ENCODE peak calls at places on chromosomes 2 and 18, in nine cellular contexts. One of them, this sample, is unnamed.
A peak's percentile ranks its signal among the peaks of the same experiment; 100 is the strongest.

GRCh38 chr2:172672999-172673726 is 62.5 kb upstream of the RAPGEF4 start:
- DNase-seq in A549: no peak
- DNase-seq in spleen: no peak
- DNase-seq in heart left ventricle: no peak
- DNase-seq in ovary: no peak
- DNase-seq in adrenal gland: no peak
- DNase-seq in Peyer's patch: peak; percentile 71
- DNase-seq in body of pancreas: no peak
- DNase-seq in stomach: peak; percentile 29
- DNase-seq in this sample: no peak

GRCh38 chr2:217790681-217791392 is 212.0 kb downstream of the TNS1 start:
- DNase-seq in stomach: peak; percentile 20
- DNase-seq in Peyer's patch: no peak
- DNase-seq in heart left ventricle: no peak
- DNase-seq in spleen: peak; percentile 62
- DNase-seq in ovary: peak; percentile 16
- DNase-seq in adrenal gland: no peak
- DNase-seq in body of pancreas: no peak
- DNase-seq in A549: no peak
- DNase-seq in this sample: no peak

GRCh38 chr2:118371500-118371899 is 283.2 kb downstream of the INSIG2 start:
- DNase-seq in adrenal gland: no peak
- DNase-seq in body of pancreas: peak; percentile 27
- DNase-seq in heart left ventricle: no peak
- DNase-seq in stomach: no peak
- DNase-seq in Peyer's patch: no peak
- DNase-seq in spleen: no peak
- DNase-seq in A549: peak; percentile 10
- DNase-seq in ovary: no peak
- DNase-seq in this sample: no peak

GRCh38 chr2:175726213-175726612 is 275.9 kb downstream of the LNPK start:
- DNase-seq in Peyer's patch: no peak
- DNase-seq in body of pancreas: no peak
- DNase-seq in heart left ventricle: no peak
- DNase-seq in A549: no peak
- DNase-seq in spleen: no peak
- DNase-seq in stomach: no peak
- DNase-seq in adrenal gland: no peak
- DNase-seq in ovary: no peak
- DNase-seq in this sample: peak; percentile 7

GRCh38 chr2:221517362-221518121 is 54.6 kb downstream of the EPHA4 start:
- DNase-seq in Peyer's patch: no peak
- DNase-seq in heart left ventricle: peak; percentile 35
- DNase-seq in body of pancreas: no peak
- DNase-seq in stomach: peak; percentile 48
- DNase-seq in spleen: peak; percentile 90
- DNase-seq in adrenal gland: no peak
- DNase-seq in A549: no peak
- DNase-seq in ovary: no peak
- DNase-seq in this sample: peak; percentile 20

GRCh38 chr18:43073771-43074170 is 41.7 kb downstream of the RIT2 start:
- DNase-seq in stomach: no peak
- DNase-seq in A549: no peak
- DNase-seq in spleen: no peak
- DNase-seq in adrenal gland: no peak
- DNase-seq in Peyer's patch: no peak
- DNase-seq in body of pancreas: no peak
- DNase-seq in heart left ventricle: no peak
- DNase-seq in ovary: no peak
- DNase-seq in this sample: no peak

GRCh38 chr2:179218848-179219594 is 45.6 kb downstream of the SESTD1 start:
- DNase-seq in body of pancreas: peak; percentile 78
- DNase-seq in stomach: peak; percentile 75
- DNase-seq in heart left ventricle: peak; percentile 68
- DNase-seq in spleen: no peak
- DNase-seq in adrenal gland: peak; percentile 71
- DNase-seq in A549: peak; percentile 33
- DNase-seq in ovary: peak; percentile 55
- DNase-seq in Peyer's patch: peak; percentile 64
- DNase-seq in this sample: peak; percentile 30

GRCh38 chr18:59048378-59048777 is 91.3 kb upstream of the SEC11C start:
- DNase-seq in ovary: no peak
- DNase-seq in A549: no peak
- DNase-seq in adrenal gland: no peak
- DNase-seq in Peyer's patch: no peak
- DNase-seq in stomach: no peak
- DNase-seq in body of pancreas: no peak
- DNase-seq in spleen: peak; percentile 32
- DNase-seq in heart left ventricle: no peak
- DNase-seq in this sample: no peak

DNA sequence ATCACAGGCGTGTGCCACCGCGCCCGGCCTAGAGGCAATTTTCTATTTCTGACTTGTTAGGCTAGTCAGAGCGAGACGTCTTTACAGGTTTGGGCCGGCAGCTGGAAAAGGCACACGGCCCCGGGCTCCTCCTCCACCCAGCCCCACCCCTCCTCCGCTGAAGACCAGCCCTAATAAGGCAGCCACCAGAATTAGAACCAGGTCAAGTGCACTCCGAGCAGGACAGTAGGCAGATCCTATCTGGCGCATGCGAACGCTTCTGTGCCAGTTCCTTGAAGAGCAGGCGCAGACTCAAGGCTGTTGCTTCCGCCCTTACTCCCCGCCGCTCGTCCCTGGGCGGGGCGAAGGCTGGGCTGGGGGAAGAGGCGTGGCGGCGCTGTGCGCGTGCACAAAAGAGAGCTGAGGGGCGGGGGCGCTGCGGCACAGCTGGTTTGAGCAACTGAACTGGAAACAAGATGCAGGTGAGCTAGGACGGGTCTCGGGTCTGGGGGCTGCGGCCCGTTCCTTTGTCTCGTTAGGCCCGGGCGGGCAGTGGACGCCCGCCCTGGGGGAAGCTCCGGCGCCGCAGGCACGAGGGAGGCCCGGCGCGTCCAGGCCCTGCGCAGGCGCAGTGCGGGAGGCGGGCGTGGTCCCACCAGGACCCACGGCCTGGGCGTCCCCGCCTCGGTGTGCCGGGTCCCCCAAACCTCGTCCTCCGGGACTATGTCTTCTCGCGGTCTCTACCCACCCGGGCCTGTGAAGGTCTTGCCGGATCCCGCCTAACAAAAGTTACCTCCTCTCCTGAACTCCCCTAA is at the start of gene PDCL3:
- DNase-seq in heart left ventricle: peak; percentile 98
- DNase-seq in body of pancreas: peak; percentile 98
- DNase-seq in adrenal gland: peak; percentile 99
- DNase-seq in stomach: peak; percentile 95
- DNase-seq in Peyer's patch: peak; percentile 97
- DNase-seq in A549: peak; percentile 93
- DNase-seq in spleen: peak; percentile 99
- DNase-seq in ovary: peak; percentile 94
- DNase-seq in this sample: peak; percentile 97
- TF ChIP-seq POLR2A in heart left ventricle: no peak
- TF ChIP-seq POLR2A in body of pancreas: peak; percentile 85
- TF ChIP-seq POLR2A in adrenal gland: peak; percentile 93
- TF ChIP-seq POLR2A in stomach: no peak
- TF ChIP-seq POLR2A in Peyer's patch: peak; percentile 95
- TF ChIP-seq POLR2A in A549: peak; percentile 73
- TF ChIP-seq POLR2A in spleen: peak; percentile 76
- TF ChIP-seq POLR2A in ovary: no peak
- TF ChIP-seq POLR2A in this sample: peak; percentile 45

DNA sequence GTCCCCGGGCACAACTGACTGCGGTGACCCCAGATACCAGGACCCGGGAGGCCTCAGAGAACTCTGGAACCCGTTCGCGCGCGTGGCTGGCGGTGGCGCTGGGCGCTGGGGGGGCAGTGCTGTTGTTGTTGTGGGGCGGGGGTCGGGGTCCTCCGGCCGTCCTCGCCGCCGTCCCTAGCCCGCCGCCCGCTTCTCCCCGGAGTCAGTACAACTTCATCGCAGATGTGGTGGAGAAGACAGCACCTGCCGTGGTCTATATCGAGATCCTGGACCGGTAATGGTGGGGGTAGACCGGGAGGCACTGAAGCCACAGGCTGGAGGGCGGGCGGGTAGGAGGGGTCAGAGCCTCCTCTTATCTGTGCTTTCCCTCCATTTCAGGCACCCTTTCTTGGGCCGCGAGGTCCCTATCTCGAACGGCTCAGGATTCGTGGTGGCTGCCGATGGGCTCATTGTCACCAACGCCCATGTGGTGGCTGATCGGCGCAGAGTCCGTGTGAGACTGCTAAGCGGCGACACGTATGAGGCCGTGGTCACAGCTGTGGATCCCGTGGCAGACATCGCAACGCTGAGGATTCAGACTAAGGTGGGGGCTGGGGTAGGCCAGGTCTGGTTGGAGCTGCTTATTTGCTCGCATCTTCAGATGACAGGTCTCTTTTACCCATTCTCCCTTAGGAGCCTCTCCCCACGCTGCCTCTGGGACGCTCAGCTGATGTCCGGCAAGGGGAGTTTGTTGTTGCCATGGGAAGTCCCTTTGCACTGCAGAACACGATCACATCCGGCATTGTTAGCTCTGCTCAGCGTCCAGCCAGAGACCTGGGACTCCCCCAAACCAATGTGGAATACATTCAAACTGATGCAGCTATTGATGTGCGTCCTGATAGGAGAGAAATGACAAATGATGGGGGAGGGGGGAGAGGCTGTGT is 767 bp downstream of the HTRA2 start:
- DNase-seq in spleen: peak; percentile 93
- DNase-seq in Peyer's patch: peak; percentile 70
- DNase-seq in heart left ventricle: peak; percentile 61
- DNase-seq in ovary: no peak
- DNase-seq in adrenal gland: peak; percentile 47
- DNase-seq in body of pancreas: peak; percentile 34
- DNase-seq in A549: peak; percentile 64
- DNase-seq in stomach: peak; percentile 41
- DNase-seq in this sample: no peak
- TF ChIP-seq POLR2A in spleen: no peak
- TF ChIP-seq POLR2A in Peyer's patch: no peak
- TF ChIP-seq POLR2A in heart left ventricle: no peak
- TF ChIP-seq POLR2A in ovary: no peak
- TF ChIP-seq POLR2A in adrenal gland: peak; percentile 35
- TF ChIP-seq POLR2A in body of pancreas: no peak
- TF ChIP-seq POLR2A in A549: no peak
- TF ChIP-seq POLR2A in stomach: no peak
- TF ChIP-seq POLR2A in this sample: no peak

DNA sequence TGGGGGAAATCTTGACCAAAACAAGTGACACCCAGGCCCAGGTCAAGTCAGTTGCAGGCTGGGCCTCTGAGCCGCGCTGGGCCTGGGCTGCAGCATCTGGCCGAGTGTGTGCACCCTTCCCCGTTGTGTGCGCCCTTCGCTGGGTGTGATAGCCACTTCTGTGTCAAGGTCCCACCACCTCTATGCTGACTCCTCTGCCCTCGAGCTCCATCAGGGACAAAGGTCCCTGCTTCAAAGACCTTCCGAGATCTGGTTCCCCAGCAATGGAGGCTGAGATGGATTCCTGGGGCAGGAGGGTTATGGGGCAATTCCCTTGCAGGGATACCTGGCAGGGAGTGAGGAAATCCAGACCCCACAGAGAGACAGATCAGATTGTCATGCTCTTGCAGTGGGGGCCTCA is 93.6 kb downstream of the PIEZO2 start:
- DNase-seq in heart left ventricle: no peak
- DNase-seq in body of pancreas: no peak
- DNase-seq in adrenal gland: no peak
- DNase-seq in spleen: no peak
- DNase-seq in ovary: no peak
- DNase-seq in stomach: no peak
- DNase-seq in A549: no peak
- DNase-seq in Peyer's patch: no peak
- DNase-seq in this sample: no peak
- TF ChIP-seq POLR2A in heart left ventricle: no peak
- TF ChIP-seq POLR2A in body of pancreas: no peak
- TF ChIP-seq POLR2A in adrenal gland: no peak
- TF ChIP-seq POLR2A in spleen: no peak
- TF ChIP-seq POLR2A in ovary: no peak
- TF ChIP-seq POLR2A in stomach: no peak
- TF ChIP-seq POLR2A in A549: no peak
- TF ChIP-seq POLR2A in Peyer's patch: no peak
- TF ChIP-seq POLR2A in this sample: no peak

GRCh38 chr2:85754313-85755095 is 713 bp downstream of the ATOH8 start:
- DNase-seq in heart left ventricle: no peak
- DNase-seq in stomach: peak; percentile 46
- DNase-seq in spleen: no peak
- DNase-seq in A549: no peak
- DNase-seq in Peyer's patch: no peak
- DNase-seq in adrenal gland: peak; percentile 34
- DNase-seq in body of pancreas: peak; percentile 60
- DNase-seq in ovary: no peak
- DNase-seq in this sample: no peak

GRCh38 chr2:85755122-85756027 is 1.6 kb downstream of the ATOH8 start:
- DNase-seq in Peyer's patch: no peak
- DNase-seq in stomach: no peak
- DNase-seq in heart left ventricle: no peak
- DNase-seq in A549: no peak
- DNase-seq in ovary: no peak
- DNase-seq in adrenal gland: no peak
- DNase-seq in body of pancreas: no peak
- DNase-seq in spleen: no peak
- DNase-seq in this sample: no peak

GRCh38 chr2:85753035-85753524 is 711 bp upstream of the ATOH8 start:
- DNase-seq in A549: no peak
- DNase-seq in Peyer's patch: no peak
- DNase-seq in adrenal gland: no peak
- DNase-seq in ovary: no peak
- DNase-seq in spleen: no peak
- DNase-seq in stomach: no peak
- DNase-seq in heart left ventricle: no peak
- DNase-seq in body of pancreas: no peak
- DNase-seq in this sample: no peak

GRCh38 chr2:85751627-85752026 is 2.2 kb upstream of the ATOH8 start:
- DNase-seq in heart left ventricle: no peak
- DNase-seq in adrenal gland: no peak
- DNase-seq in ovary: peak; percentile 23
- DNase-seq in spleen: no peak
- DNase-seq in body of pancreas: no peak
- DNase-seq in Peyer's patch: no peak
- DNase-seq in stomach: no peak
- DNase-seq in A549: no peak
- DNase-seq in this sample: no peak

DNA sequence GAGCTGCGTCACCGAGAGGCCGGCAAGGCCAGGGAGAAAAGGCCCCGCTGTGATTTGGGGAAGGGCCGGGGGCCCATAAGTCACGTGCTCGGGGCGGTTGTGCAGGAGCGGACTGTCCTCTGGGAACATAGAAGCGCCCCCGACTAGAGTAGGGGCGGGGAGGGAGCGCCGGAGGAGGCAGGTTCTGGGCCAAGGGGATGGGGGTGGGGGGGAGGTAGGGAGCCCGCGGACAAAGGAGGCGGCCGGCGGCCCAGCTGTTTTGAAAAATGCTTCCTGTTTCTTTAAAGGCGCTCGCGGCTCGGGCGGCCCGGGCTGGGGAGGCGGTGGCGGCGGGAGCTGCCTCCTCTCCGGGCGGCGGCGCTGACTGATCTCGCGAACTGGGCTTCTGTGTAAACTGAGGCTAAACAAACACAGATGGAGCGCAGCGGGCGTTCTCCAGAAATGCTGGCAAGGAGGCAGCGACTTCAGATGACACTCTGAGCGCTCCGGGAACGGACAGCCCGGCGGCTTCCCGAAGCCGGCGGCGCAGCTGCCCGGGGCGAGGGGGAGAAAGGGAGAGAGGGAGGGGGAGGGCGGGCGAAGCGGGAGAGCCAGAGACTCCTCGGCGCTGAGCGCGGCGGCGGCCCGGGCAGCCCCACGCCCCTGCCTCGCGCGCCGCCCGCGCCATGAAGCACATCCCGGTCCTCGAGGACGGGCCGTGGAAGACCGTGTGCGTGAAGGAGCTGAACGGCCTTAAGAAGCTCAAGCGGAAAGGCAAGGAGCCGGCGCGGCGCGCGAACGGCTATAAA is at the start of gene ATOH8:
- DNase-seq in stomach: peak; percentile 82
- DNase-seq in A549: no peak
- DNase-seq in heart left ventricle: peak; percentile 88
- DNase-seq in ovary: peak; percentile 76
- DNase-seq in adrenal gland: peak; percentile 64
- DNase-seq in Peyer's patch: peak; percentile 74
- DNase-seq in body of pancreas: peak; percentile 61
- DNase-seq in spleen: peak; percentile 91
- DNase-seq in this sample: no peak
- TF ChIP-seq POLR2A in stomach: no peak
- TF ChIP-seq POLR2A in A549: no peak
- TF ChIP-seq POLR2A in heart left ventricle: no peak
- TF ChIP-seq POLR2A in ovary: no peak
- TF ChIP-seq POLR2A in adrenal gland: no peak
- TF ChIP-seq POLR2A in Peyer's patch: no peak
- TF ChIP-seq POLR2A in body of pancreas: no peak
- TF ChIP-seq POLR2A in spleen: no peak
- TF ChIP-seq POLR2A in this sample: no peak